ENCODE peak calls at places on chromosomes 11 and 22, in six cellular contexts. K, Y, Z, H, X and P are unnamed samples.

GRCh38 chr11:92556435-92556834 is 331.8 kb downstream of the FAT3 start:
- DNase-seq in K (no peak), Y (no peak), Z (no peak), H (no peak), X (no peak), P (no peak)

GRCh38 chr22:17980638-17981051 is 43.7 kb downstream of the MICAL3 start:
- DNase-seq in K (peak; percentile 38), Y (peak; percentile 43), Z (no peak), H (no peak), X (no peak), P (peak; percentile 89)

GRCh38 chr11:94800394-94800793 is 32.2 kb downstream of the AMOTL1 start:
- DNase-seq in K (no peak), Y (no peak), Z (no peak), H (no peak), X (peak; percentile 47), P (no peak)

GRCh38 chr22:46583571-46583970 is 36.6 kb upstream of the GRAMD4 start:
- DNase-seq in K (no peak), Y (no peak), Z (no peak), H (no peak), X (peak; percentile 31), P (no peak)

GRCh38 chr11:2732261-2732939 is 32.6 kb upstream of the KCNQ1OT1 start:
- DNase-seq in K (no peak), Y (no peak), Z (no peak), H (no peak), X (no peak), P (no peak)

GRCh38 chr11:96023311-96023710 is 99.4 kb upstream of the MTMR2 start:
- DNase-seq in K (no peak), Y (no peak), Z (no peak), H (no peak), X (no peak), P (no peak)

GRCh38 chr11:8251767-8252295 is 11.8 kb downstream of the LMO1 start:
- DNase-seq in K (no peak), Y (no peak), Z (no peak), H (no peak), X (no peak), P (no peak)

GRCh38 chr11:82733444-82734119 is at the start of gene FAM181B:
- DNase-seq in K (peak; percentile 17), Y (peak; percentile 44), Z (no peak), H (no peak), X (peak; percentile 71), P (peak; percentile 33)

GRCh38 chr22:28181332-28181731 is 262.3 kb upstream of the PITPNB start:
- DNase-seq in K (no peak), Y (no peak), Z (no peak), H (no peak), X (no peak), P (peak; percentile 65)

GRCh38 chr11:40269865-40270264 is 1189.6 kb downstream of the LRRC4C start:
- DNase-seq in K (no peak), Y (no peak), Z (no peak), H (no peak), X (no peak), P (no peak)

GRCh38 chr11:6654281-6655019 is 1.2 kb downstream of the DCHS1 start:
- DNase-seq in K (no peak), Y (no peak), Z (no peak), H (no peak), X (peak; percentile 66), P (no peak)

GRCh38 chr22:31328545-31328960 is 17.6 kb downstream of the PATZ1 start:
- DNase-seq in K (no peak), Y (no peak), Z (no peak), H (no peak), X (no peak), P (no peak)

GRCh38 chr11:102831128-102831708 is 12.2 kb downstream of the MMP3 start:
- DNase-seq in K (no peak), Y (no peak), Z (no peak), H (no peak), X (peak; percentile 26), P (peak; percentile 77)

GRCh38 chr11:61769169-61769920 is 16.9 kb downstream of the MYRF start:
- DNase-seq in K (no peak), Y (no peak), Z (no peak), H (no peak), X (no peak), P (no peak)

GRCh38 chr22:32255726-32256125 is 579 bp upstream of the SLC5A4 start:
- DNase-seq in K (no peak), Y (no peak), Z (no peak), H (no peak), X (no peak), P (peak; percentile 73)

GRCh38 chr11:257766-258493 is 20.3 kb upstream of the NLRP6 start:
- DNase-seq in K (no peak), Y (no peak), Z (no peak), H (no peak), X (no peak), P (no peak)

GRCh38 chr11:32809313-32809712 is 14.9 kb upstream of the CCDC73 start:
- DNase-seq in K (peak; percentile 21), Y (peak; percentile 15), Z (no peak), H (peak; percentile 60), X (peak; percentile 49), P (peak; percentile 76)

GRCh38 chr11:72972541-72973128 is 158.4 kb downstream of the ATG16L2 start:
- DNase-seq in K (no peak), Y (no peak), Z (no peak), H (no peak), X (no peak), P (no peak)

GRCh38 chr11:103368151-103368550 is 258.9 kb downstream of the DYNC2H1 start:
- DNase-seq in K (no peak), Y (no peak), Z (no peak), H (no peak), X (no peak), P (no peak)

GRCh38 chr11:102347526-102348331 is 715 bp downstream of the BIRC2 start:
- DNase-seq in K (peak; percentile 38), Y (peak; percentile 35), Z (no peak), H (no peak), X (no peak), P (peak; percentile 67)

GRCh38 chr11:73028621-73029020 is 113.5 kb downstream of the FCHSD2 start:
- DNase-seq in K (no peak), Y (no peak), Z (no peak), H (no peak), X (no peak), P (no peak)

GRCh38 chr11:75429902-75430691 is 2.9 kb downstream of the KLHL35 start:
- DNase-seq in K (peak; percentile 56), Y (peak; percentile 68), Z (peak; percentile 30), H (no peak), X (peak; percentile 78), P (peak; percentile 69)

GRCh38 chr11:105611837-105612480 is 2.1 kb downstream of the GRIA4 start:
- DNase-seq in K (no peak), Y (no peak), Z (no peak), H (no peak), X (no peak), P (peak; percentile 11)
- H3K4me3 ChIP-seq in K (no peak overlapping the region), Y (no peak overlapping the region), Z (no peak overlapping the region), H (no peak overlapping the region), X (no peak overlapping the region), P (no peak overlapping the region)

GRCh38 chr22:37163096-37163489 is 13.4 kb upstream of the IL2RB start:
- DNase-seq in K (no peak), Y (no peak), Z (no peak), H (no peak), X (no peak), P (no peak)

GRCh38 chr22:37163618-37164534 is 14.2 kb upstream of the IL2RB start:
- DNase-seq in K (peak; percentile 28), Y (no peak), Z (peak; percentile 28), H (no peak), X (no peak), P (no peak)

GRCh38 chr22:37160037-37160436 is 10.3 kb upstream of the IL2RB start:
- DNase-seq in K (no peak), Y (no peak), Z (no peak), H (no peak), X (no peak), P (no peak)

GRCh38 chr22:37162221-37163095 is 12.7 kb upstream of the IL2RB start:
- DNase-seq in K (peak; percentile 64), Y (peak; percentile 63), Z (peak; percentile 52), H (no peak), X (no peak), P (peak; percentile 60)

DNA sequence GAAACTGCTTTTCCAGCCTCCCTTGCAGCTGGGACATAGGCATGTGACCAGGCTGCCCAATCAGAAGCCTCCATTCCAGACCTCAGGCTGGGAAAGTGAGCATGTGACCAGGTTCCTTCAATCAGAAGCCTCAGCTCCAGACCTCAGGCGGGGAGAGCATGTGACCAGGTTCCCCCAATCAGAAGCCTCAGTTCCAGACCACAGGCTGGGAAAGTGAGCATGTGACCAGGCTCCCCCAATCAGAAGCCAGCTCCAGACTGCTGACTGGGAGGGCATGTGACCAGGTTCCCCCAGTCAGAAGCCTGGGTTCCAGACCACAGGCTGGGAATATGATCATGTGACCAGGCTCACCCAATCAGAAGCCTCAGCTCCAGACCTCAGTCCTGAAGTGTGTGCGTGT is 11.7 kb upstream of the IL2RB start:
- DNase-seq in K (no peak), Y (no peak), Z (no peak), H (peak; percentile 23), X (no peak), P (no peak)
- H3K4me1 ChIP-seq in K (peaks cover 52% of the 10 kb centered on the region), Y (peaks cover 54% of the 10 kb centered on the region), Z (peaks cover 28% of the 10 kb centered on the region), H (peaks cover 15% of the 10 kb centered on the region), X (no peaks in the 10 kb centered on the region), P (no peaks in the 10 kb centered on the region)

DNA sequence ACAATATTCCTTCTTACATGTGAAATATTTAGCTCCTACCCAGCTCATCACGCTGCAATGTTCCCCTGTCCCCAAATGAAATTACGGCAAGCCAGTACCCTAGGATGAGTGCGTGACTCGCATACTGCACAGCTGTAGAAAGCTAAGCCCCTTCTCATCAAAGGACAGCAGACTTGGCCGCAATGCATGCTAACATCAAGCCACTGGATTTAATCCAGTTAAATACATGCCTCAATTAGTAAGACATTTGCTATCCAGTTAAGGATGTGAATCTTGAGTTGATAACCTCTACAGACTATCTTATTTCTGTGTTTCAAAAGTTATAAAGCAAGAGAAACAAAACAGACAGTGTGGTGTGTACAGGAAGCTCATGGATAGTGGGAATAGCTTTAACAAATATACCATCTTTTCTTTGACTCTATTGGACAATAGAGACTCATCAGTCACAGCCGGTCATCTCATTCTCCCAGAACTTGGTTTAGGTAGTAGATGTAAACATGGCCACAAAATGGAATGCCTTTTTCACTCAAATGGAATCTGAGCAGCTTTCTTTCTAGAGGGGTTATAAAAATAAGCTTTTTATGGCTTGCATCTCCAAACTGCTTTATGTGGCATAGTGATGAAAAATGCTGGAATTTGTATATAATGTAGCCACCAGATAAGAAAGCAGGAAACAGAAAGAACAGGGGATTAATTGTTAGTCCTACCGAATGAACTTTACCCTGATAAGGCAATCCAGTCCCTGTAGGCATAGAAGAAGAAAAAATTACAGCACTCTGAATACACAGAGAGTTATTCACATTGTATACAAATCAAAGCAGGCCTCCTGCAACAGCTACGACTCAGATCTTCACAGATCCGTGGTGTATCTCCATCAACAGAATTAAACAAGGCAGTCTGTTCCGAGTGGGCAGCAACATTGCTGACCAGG is 224.1 kb downstream of the CADM1 start:
- DNase-seq in K (no peak), Y (no peak), Z (no peak), H (no peak), X (no peak), P (peak; percentile 65)
- H3K4me3 ChIP-seq in K (no peak overlapping the region), Y (no peak overlapping the region), Z (no peak overlapping the region), H (no peak overlapping the region), X (no peak overlapping the region), P (no peak overlapping the region)

DNA sequence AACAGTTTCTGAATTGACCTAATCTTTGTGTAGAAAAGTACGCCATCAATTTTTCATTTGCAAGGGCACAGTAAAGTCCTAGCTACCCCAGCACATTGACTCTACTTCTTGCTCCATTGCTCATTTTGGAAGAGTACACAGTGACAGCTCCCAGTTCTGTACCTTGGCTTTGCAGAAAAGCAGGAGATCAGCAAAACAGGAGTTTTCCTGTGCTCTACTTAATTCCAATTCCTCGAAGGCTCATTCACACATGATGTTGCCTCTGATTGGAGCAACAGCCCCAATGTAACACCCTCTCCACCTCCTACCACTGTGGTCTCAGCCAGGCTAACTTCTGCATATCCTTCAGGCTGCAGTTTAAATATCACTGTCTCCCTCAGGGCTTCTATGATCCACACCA is 118.7 kb downstream of the PAX6 start:
- DNase-seq in K (no peak), Y (no peak), Z (no peak), H (no peak), X (no peak), P (no peak)
- H3K4me1 ChIP-seq in K (no peaks in the 10 kb centered on the region), Y (no peaks in the 10 kb centered on the region), Z (no peaks in the 10 kb centered on the region), H (no peaks in the 10 kb centered on the region), X (no peaks in the 10 kb centered on the region), P (no peaks in the 10 kb centered on the region)